ENCODE peak calls at places on chromosomes 4 and X, in eight cellular contexts. B, R, H, Z, V, W, Y and L are unnamed samples.

GRCh38 chr4:2116687-2117400 is 57.7 kb downstream of the NAT8L start:
- DNase-seq in B (no peak), R (no peak), H (no peak), Z (no peak), V (no peak), W (no peak), Y (no peak), L (no peak)

GRCh38 chr4:24813732-24814131 is 18.4 kb downstream of the SOD3 start:
- DNase-seq in B (no peak), R (no peak), H (no peak), Z (no peak), V (no peak), W (no peak), Y (no peak), L (no peak)

GRCh38 chr4:87227704-87228560 is 7.5 kb upstream of the KLHL8 start:
- DNase-seq in B (no peak), R (no peak), H (no peak), Z (no peak), V (no peak), W (no peak), Y (no peak), L (no peak)

GRCh38 chrX:53354669-53355068 is 67.8 kb downstream of the SMC1A start:
- DNase-seq in B (no peak), R (no peak), H (no peak), Z (no peak), V (peak), W (no peak), Y (no peak), L (no peak)

GRCh38 chrX:143437439-143437838 is 79.8 kb downstream of the SPANXN3 start:
- DNase-seq in B (no peak), R (no peak), H (no peak), Z (no peak), V (peak), W (peak), Y (no peak), L (no peak)

GRCh38 chr4:182729527-182729926 is 187.7 kb downstream of the DCTD start:
- DNase-seq in B (no peak), R (no peak), H (no peak), Z (no peak), V (no peak), W (no peak), Y (no peak), L (no peak)

GRCh38 chr4:118265312-118266144 is 87.3 kb downstream of the PRSS12 start:
- DNase-seq in B (no peak), R (no peak), H (no peak), Z (peak), V (peak), W (no peak), Y (no peak), L (no peak)

GRCh38 chr4:161937596-161937995 is 226.2 kb downstream of the FSTL5 start:
- DNase-seq in B (no peak), R (no peak), H (no peak), Z (no peak), V (no peak), W (no peak), Y (no peak), L (no peak)

GRCh38 chr4:89551191-89551590 is 243.6 kb upstream of the GPRIN3 start:
- DNase-seq in B (no peak), R (no peak), H (no peak), Z (no peak), V (peak), W (no peak), Y (no peak), L (no peak)

GRCh38 chrX:149370097-149370496 is 135.0 kb downstream of the IDS start:
- DNase-seq in B (no peak), R (no peak), H (no peak), Z (no peak), V (no peak), W (no peak), Y (no peak), L (peak)

GRCh38 chrX:145631461-145631951 is 186.1 kb upstream of the SLITRK2 start:
- DNase-seq in B (no peak), R (no peak), H (no peak), Z (no peak), V (no peak), W (no peak), Y (no peak), L (no peak)

GRCh38 chr4:86031927-86032326 is 327.9 kb downstream of the MAPK10 start:
- DNase-seq in B (no peak), R (no peak), H (no peak), Z (no peak), V (peak), W (no peak), Y (no peak), L (no peak)

GRCh38 chr4:113256946-113257345 is 207.5 kb downstream of the ANK2 start:
- DNase-seq in B (no peak), R (no peak), H (no peak), Z (no peak), V (peak), W (no peak), Y (no peak), L (peak)

GRCh38 chr4:145480257-145480656 is 1.4 kb upstream of the SMAD1 start:
- DNase-seq in B (no peak), R (no peak), H (no peak), Z (no peak), V (no peak), W (peak), Y (no peak), L (no peak)

GRCh38 chrX:153885208-153885787 is 675 bp downstream of the L1CAM start:
- DNase-seq in B (no peak), R (no peak), H (no peak), Z (no peak), V (no peak), W (no peak), Y (no peak), L (no peak)

GRCh38 chr4:165844151-165844550 is 28.9 kb upstream of the TLL1 start:
- DNase-seq in B (no peak), R (no peak), H (no peak), Z (no peak), V (no peak), W (no peak), Y (no peak), L (no peak)

GRCh38 chrX:103343105-103343504 is 13.1 kb downstream of the TCEAL7 start:
- DNase-seq in B (no peak), R (peak), H (peak), Z (no peak), V (peak), W (peak), Y (no peak), L (no peak)

GRCh38 chr4:69750346-69750745 is 10.1 kb downstream of the SULT1B1 start:
- DNase-seq in B (no peak), R (no peak), H (no peak), Z (no peak), V (peak), W (no peak), Y (no peak), L (no peak)

GRCh38 chr4:123649644-123650356 is 253.2 kb downstream of the SPRY1 start:
- DNase-seq in B (peak), R (peak), H (no peak), Z (no peak), V (peak), W (no peak), Y (peak), L (peak)

GRCh38 chr4:159390648-159391047 is 287.8 kb downstream of the RAPGEF2 start:
- DNase-seq in B (no peak), R (peak), H (no peak), Z (no peak), V (peak), W (no peak), Y (no peak), L (peak)

DNA sequence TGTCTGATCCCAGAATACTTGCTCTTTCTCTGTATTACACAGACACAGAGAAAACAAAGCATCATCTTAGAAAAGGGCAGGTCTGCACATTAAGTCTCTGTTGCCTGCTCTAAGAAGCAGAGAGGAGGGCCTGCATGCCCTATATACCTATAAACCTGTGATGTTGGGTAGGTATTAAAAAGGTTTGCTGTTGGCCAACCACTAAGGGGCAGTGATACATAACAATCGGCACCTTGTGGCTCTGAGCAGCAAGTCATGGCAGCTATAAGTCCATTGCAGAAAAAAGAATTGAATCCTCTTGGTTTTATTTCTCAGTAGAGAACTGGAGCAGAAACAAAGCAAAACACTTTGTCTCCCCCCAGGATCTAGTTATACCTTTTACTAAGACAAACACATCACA is 1364.4 kb downstream of the STIM2 start:
- DNase-seq in B (no peak), R (peak), H (no peak), Z (no peak), V (peak), W (no peak), Y (no peak), L (peak)
- TF ChIP-seq CTCF in B (peak), R (peak), H (no peak), Z (no peak), V (peak), W (no peak), Y (no peak), L (peak)

DNA sequence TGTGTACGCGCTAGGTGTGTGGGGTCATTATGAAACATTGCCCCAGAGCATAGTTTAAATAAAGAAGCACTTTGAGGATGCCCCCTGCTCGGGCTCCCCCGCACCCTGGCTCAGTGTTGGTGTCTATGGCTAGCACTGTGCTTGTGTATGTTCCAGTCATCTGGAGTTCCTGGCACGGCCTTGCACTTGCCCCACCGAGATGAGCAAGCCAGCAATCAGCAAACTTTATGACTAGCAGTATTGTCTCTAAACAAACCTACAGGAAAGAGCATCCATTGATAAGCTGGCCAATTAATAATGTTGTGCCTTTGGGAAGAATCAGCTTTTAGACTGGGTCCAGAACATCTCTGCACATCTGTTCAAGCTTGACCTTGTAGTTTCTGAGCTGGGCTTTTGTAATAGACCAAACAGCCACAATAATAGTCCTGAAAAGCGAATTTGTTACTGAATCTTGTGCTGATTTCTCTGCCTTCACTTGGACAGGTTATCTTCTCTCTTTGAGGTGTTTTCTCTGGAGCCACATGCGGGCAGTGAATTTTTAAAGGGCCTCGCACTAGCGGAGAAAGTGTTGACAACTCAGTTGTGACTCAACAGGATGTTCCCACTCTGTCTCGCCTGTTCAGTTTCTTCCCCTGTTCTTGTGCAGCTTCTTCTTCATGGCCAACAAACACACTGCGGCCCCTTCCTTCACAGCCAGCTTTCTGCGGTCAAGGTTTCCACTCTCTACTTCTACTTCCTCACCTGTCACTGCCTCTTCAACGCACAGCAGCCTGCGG is 895 bp upstream of the SHROOM4 start:
- DNase-seq in B (no peak), R (no peak), H (no peak), Z (no peak), V (peak), W (no peak), Y (peak), L (no peak)
- H3K4me3 ChIP-seq in B (peak), R (no peak), H (no peak), Z (peak), V (peak), W (no peak), Y (peak), L (peak)

GRCh38 chr4:147924604-147925412 is 192.9 kb downstream of the ARHGAP10 start:
- DNase-seq in B (no peak), R (peak), H (no peak), Z (no peak), V (peak), W (no peak), Y (no peak), L (no peak)

GRCh38 chr4:147928400-147928799 is 196.5 kb downstream of the ARHGAP10 start:
- DNase-seq in B (no peak), R (no peak), H (no peak), Z (no peak), V (peak), W (no peak), Y (no peak), L (no peak)

GRCh38 chr4:147923854-147924253 is 192.0 kb downstream of the ARHGAP10 start:
- DNase-seq in B (no peak), R (no peak), H (no peak), Z (no peak), V (no peak), W (no peak), Y (no peak), L (no peak)

GRCh38 chr4:147933316-147933715 is 201.4 kb downstream of the ARHGAP10 start:
- DNase-seq in B (no peak), R (no peak), H (no peak), Z (no peak), V (no peak), W (no peak), Y (no peak), L (peak)

GRCh38 chr4:147927377-147928137 is 195.7 kb downstream of the ARHGAP10 start:
- DNase-seq in B (peak), R (peak), H (no peak), Z (no peak), V (peak), W (no peak), Y (no peak), L (no peak)
- TF ChIP-seq CTCF in B (no peak), R (no peak), H (no peak), Z (no peak), V (no peak), W (no peak), Y (no peak), L (no peak)

GRCh38 chr4:119302073-119302832 is 19.7 kb downstream of the FABP2 start:
- DNase-seq in B (no peak), R (no peak), H (no peak), Z (no peak), V (no peak), W (no peak), Y (no peak), L (no peak)
- H3K4me3 ChIP-seq in B (no peak), R (no peak), H (no peak), Z (no peak), V (no peak), W (no peak), Y (no peak), L (no peak)